ENCODE peak calls at places on chromosomes 16 and 17, in four cellular contexts. B is GM23338, Q is A549, S is GM23248. V is an unnamed sample.
A peak's percentile ranks its signal among the peaks of the same experiment; 100 is the strongest.

GRCh38 chr16:27920391-27920891 is 143.1 kb downstream of the GSG1L start:
- DNase-seq in B (peak; percentile 86), Q (peak; percentile 38), S (peak; percentile 15), V (no peak)

GRCh38 chr17:57404073-57404472 is 147.8 kb downstream of the MSI2 start:
- DNase-seq in B (no peak), Q (peak; percentile 28), S (no peak), V (no peak)

GRCh38 chr16:31354394-31355291 is at the start of gene ITGAX:
- DNase-seq in B (no peak), Q (peak; percentile 35), S (peak; percentile 46), V (no peak)

GRCh38 chr16:51035110-51035498 is 116.0 kb downstream of the SALL1 start:
- DNase-seq in B (peak; percentile 10), Q (no peak), S (peak; percentile 7), V (no peak)

GRCh38 chr17:57697891-57698708 is 47.0 kb downstream of the CCDC182 start:
- DNase-seq in B (peak; percentile 20), Q (no peak), S (no peak), V (no peak)

GRCh38 chr17:73430165-73430680 is 118.4 kb upstream of the CDC42EP4 start:
- DNase-seq in B (no peak), Q (no peak), S (no peak), V (no peak)

GRCh38 chr16:27720731-27721547 is 171.0 kb downstream of the KATNIP start:
- DNase-seq in B (no peak), Q (no peak), S (peak; percentile 9), V (no peak)

GRCh38 chr16:79409970-79410369 is 190.6 kb downstream of the MAF start:
- DNase-seq in B (no peak), Q (no peak), S (no peak), V (no peak)

GRCh38 chr17:47705536-47706481 is 11.8 kb downstream of the TBKBP1 start:
- DNase-seq in B (no peak), Q (no peak), S (no peak), V (no peak)

GRCh38 chr17:1638624-1639300 is 6.8 kb downstream of the SCARF1 start:
- DNase-seq in B (no peak), Q (no peak), S (no peak), V (no peak)

GRCh38 chr16:46857261-46857962 is 26.4 kb upstream of the C16orf87 start:
- DNase-seq in B (peak; percentile 59), Q (peak; percentile 55), S (peak; percentile 85), V (no peak)

GRCh38 chr16:50208460-50208931 is 55.4 kb downstream of the TENT4B start:
- DNase-seq in B (no peak), Q (no peak), S (peak; percentile 79), V (no peak)

GRCh38 chr17:40329981-40330794 is 21.2 kb downstream of the RARA start:
- DNase-seq in B (no peak), Q (no peak), S (peak; percentile 45), V (no peak)

GRCh38 chr16:56274369-56274768 is 83.1 kb downstream of the GNAO1 start:
- DNase-seq in B (no peak), Q (no peak), S (no peak), V (no peak)

GRCh38 chr17:10875984-10876555 is 38.2 kb upstream of the PIRT start:
- DNase-seq in B (peak; percentile 83), Q (peak; percentile 53), S (peak; percentile 46), V (no peak)

GRCh38 chr16:87548086-87548485 is 54.2 kb upstream of the JPH3 start:
- DNase-seq in B (no peak), Q (no peak), S (no peak), V (no peak)

GRCh38 chr17:35603674-35604073 is 16.6 kb downstream of the AP2B1 start:
- DNase-seq in B (no peak), Q (no peak), S (peak; percentile 20), V (no peak)

GRCh38 chr17:47975815-47976190 is 4.9 kb downstream of the CDK5RAP3 start:
- DNase-seq in B (no peak), Q (no peak), S (no peak), V (no peak)

GRCh38 chr16:12580809-12581208 is 222.9 kb downstream of the CPPED1 start:
- DNase-seq in B (no peak), Q (no peak), S (no peak), V (no peak)

GRCh38 chr16:29925173-29925804 is 737 bp downstream of the KCTD13 start:
- DNase-seq in B (peak; percentile 9), Q (no peak), S (peak; percentile 47), V (no peak)

GRCh38 chr16:9302102-9302501 is 210.7 kb downstream of the HAPSTR1 start:
- DNase-seq in B (no peak), Q (no peak), S (no peak), V (no peak)

DNA sequence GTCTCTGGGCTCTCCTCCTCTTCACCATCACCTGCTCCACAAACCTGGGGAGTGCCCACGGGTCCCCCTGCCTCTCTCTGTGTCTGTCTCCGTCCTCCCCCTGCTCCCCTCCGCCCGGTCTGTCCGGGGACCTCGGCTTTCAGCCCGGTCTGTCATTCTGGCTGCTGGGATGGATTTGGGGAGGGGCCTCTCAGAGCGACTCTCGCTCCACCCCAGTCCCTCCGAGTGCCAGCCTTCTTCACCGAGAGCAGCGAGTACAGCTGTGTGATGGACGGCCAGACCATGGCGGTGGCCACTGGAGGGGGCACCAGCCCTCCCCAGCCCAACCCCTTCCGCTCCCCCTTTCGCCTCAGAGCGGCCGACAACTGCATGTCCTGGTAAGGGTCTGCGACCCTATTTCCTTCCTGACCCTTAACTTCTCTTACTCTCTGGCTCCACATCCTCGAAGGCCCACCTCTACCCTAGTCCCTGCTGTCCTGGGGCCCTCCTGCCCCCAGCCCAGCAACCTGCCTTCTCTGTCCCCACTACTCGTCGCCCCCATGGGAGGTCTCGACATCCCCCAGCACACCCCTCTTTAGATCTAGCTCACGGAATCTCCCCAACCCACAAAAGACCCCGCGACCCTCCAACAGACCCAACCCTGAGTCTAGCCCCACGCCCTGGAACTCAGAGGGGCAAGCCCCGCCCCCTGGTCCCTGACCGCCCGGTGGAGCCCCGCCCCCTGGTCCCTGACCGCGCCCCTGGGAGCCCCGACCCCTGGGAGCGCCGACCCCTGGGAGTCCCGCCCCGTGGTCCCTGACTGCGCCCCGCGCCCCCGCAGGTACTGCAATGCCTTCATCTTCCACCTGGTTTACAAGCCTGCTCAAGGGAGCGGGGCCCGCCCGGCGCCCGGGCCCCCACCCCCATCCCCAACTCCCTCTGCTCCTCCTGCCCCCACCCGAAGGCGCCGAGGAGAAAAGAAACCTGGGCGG is 5.6 kb upstream of the CXCL16 start:
- DNase-seq in B (peak; percentile 89), Q (no peak), S (no peak), V (no peak)
- H3K4me3 ChIP-seq in B (peak overlapping the region; percentile 85), Q (no peak overlapping the region), S (no peak overlapping the region), V (no peak overlapping the region)

GRCh38 chr16:4414187-4414909 is 2.0 kb downstream of the CORO7 start:
- DNase-seq in B (no peak), Q (no peak), S (no peak), V (no peak)
- H3K4me2 ChIP-seq in B (no peak overlapping the region), Q (peak overlapping the region; percentile 91), S (no peak overlapping the region), V (no peak overlapping the region)

GRCh38 chr16:2019500-2019899 is at the start of gene NPW:
- DNase-seq in B (peak; percentile 68), Q (no peak), S (peak; percentile 23), V (no peak)
- H3K4me3 ChIP-seq in B (peak within 1 kb of the TSS; percentile 62), Q (no peak within 1 kb of the TSS), S (no peak within 1 kb of the TSS), V (no peak within 1 kb of the TSS)

DNA sequence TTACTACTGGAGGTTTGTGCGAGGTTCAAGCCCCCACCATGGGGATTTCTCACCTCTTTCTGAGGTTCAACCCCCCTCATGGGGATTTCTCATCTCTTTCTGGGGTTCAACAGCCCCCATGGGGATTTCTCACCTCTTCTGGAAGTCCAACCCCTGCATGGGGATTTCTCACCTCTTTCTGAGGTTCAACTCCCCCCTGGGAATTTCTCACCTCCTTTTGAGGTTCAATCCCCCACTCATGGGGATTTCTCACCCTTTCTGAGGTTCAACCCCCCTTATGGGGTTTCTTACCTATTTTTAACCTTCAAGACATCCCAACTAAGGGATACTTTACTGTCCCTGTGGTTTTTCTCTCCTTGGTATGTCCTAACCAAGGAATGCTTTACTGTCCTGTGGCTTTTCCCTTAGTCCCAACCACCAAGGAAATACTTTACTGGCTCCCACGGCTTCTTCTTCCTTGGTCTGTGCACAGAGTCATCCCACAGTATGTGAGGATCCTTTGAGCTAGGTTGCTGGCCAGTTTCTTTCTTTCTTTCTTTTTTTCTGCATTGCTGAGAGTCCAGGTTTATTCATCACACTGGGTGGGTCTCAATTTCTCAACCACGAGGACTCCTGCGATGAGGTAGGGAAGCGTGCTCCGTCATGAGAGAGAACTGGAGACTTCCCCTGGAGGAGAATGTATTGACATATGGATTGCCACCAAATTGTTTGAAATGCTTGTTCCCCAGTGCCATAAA is 2140.2 kb downstream of the TP53TG3F start:
- DNase-seq in B (no peak), Q (no peak), S (no peak), V (peak; percentile 76)
- H3K4me2 ChIP-seq in B (no peak overlapping the region), Q (no peak overlapping the region), S (no peak overlapping the region), V (peak overlapping the region; percentile 92)

V was measured in keratinocyte.